ENCODE peak calls at places on chromosomes 6 and 20, in four cellular contexts. O, R, F and T are unnamed samples.

GRCh38 chr20:17281478-17281877 is 54.6 kb downstream of the PCSK2 start:
- DNase-seq in O (no peak), R (peak; percentile 15), F (peak; percentile 6), T (no peak)

GRCh38 chr20:58612021-58612700 is 38.9 kb upstream of the STX16 start:
- DNase-seq in O (no peak), R (no peak), F (peak; percentile 37), T (peak; percentile 46)

GRCh38 chr6:24996145-24996836 is 60.5 kb upstream of the RIPOR2 start:
- DNase-seq in O (no peak), R (no peak), F (no peak), T (no peak)

GRCh38 chr6:16804515-16805161 is 43.4 kb upstream of the ATXN1 start:
- DNase-seq in O (no peak), R (no peak), F (no peak), T (no peak)

GRCh38 chr6:16793828-16794412 is 32.7 kb upstream of the ATXN1 start:
- DNase-seq in O (no peak), R (no peak), F (no peak), T (peak; percentile 16)

GRCh38 chr20:44901972-44902371 is 7.9 kb upstream of the PABPC1L start:
- DNase-seq in O (no peak), R (no peak), F (peak; percentile 34), T (peak; percentile 39)

GRCh38 chr6:44120692-44121443 is 6.4 kb downstream of the MRPL14 start:
- DNase-seq in O (no peak), R (no peak), F (no peak), T (no peak)

GRCh38 chr6:11532097-11532496 is 5.5 kb upstream of the TMEM170B start:
- DNase-seq in O (no peak), R (no peak), F (no peak), T (no peak)

GRCh38 chr6:116096979-116097816 is 3.5 kb upstream of the NT5DC1 start:
- DNase-seq in O (no peak), R (no peak), F (peak; percentile 50), T (peak; percentile 57)

GRCh38 chr20:32597714-32598113 is 12.6 kb upstream of the NOL4L start:
- DNase-seq in O (no peak), R (no peak), F (no peak), T (no peak)

GRCh38 chr20:17966432-17967312 is 1.9 kb downstream of the SNX5 start:
- DNase-seq in O (no peak), R (no peak), F (peak; percentile 73), T (peak; percentile 61)

GRCh38 chr6:113495521-113495920 is 361.6 kb upstream of the MARCKS start:
- DNase-seq in O (peak; percentile 40), R (no peak), F (peak; percentile 79), T (peak; percentile 69)

GRCh38 chr6:126937426-126937825 is 181.0 kb upstream of the RSPO3 start:
- DNase-seq in O (no peak), R (no peak), F (peak; percentile 27), T (no peak)

GRCh38 chr6:12403201-12403826 is 113.2 kb downstream of the EDN1 start:
- DNase-seq in O (no peak), R (no peak), F (peak; percentile 54), T (peak; percentile 73)

GRCh38 chr20:58973179-58973578 is 7.9 kb upstream of the NELFCD start:
- DNase-seq in O (no peak), R (no peak), F (no peak), T (no peak)

GRCh38 chr6:69729870-69730449 is 66.8 kb downstream of the LMBRD1 start:
- DNase-seq in O (peak; percentile 7), R (no peak), F (peak; percentile 20), T (peak; percentile 23)

GRCh38 chr20:1321654-1321939 is 7.3 kb downstream of the SDCBP2 start:
- DNase-seq in O (no peak), R (no peak), F (no peak), T (no peak)

GRCh38 chr6:15495375-15495901 is 167.4 kb downstream of the DTNBP1 start:
- DNase-seq in O (no peak), R (peak; percentile 14), F (peak; percentile 43), T (peak; percentile 58)

GRCh38 chr6:168562576-168563151 is 121.7 kb downstream of the SMOC2 start:
- DNase-seq in O (no peak), R (no peak), F (no peak), T (no peak)

GRCh38 chr20:63328716-63329275 is 32.4 kb downstream of the CHRNA4 start:
- DNase-seq in O (no peak), R (no peak), F (no peak), T (no peak)

GRCh38 chr6:11381801-11382513 is 149.5 kb upstream of the NEDD9 start:
- DNase-seq in O (no peak), R (no peak), F (no peak), T (no peak)

GRCh38 chr20:63594043-63594561 is 20.1 kb upstream of the HELZ2 start:
- DNase-seq in O (peak; percentile 57), R (no peak), F (peak; percentile 53), T (peak; percentile 85)

GRCh38 chr20:37386505-37387201 is 40.7 kb downstream of the SRC start:
- DNase-seq in O (no peak), R (no peak), F (no peak), T (no peak)

GRCh38 chr20:62386383-62387218 is at the start of gene RPS21:
- DNase-seq in O (peak; percentile 37), R (peak; percentile 94), F (peak; percentile 91), T (peak; percentile 85)

GRCh38 chr6:156719720-156720563 is 57.2 kb upstream of the ARID1B start:
- DNase-seq in O (peak; percentile 81), R (peak; percentile 98), F (peak; percentile 98), T (peak; percentile 85)

GRCh38 chr6:100166991-100167390 is 173.0 kb upstream of the MCHR2 start:
- DNase-seq in O (no peak), R (no peak), F (no peak), T (no peak)

GRCh38 chr6:30450908-30451818 is 38.1 kb upstream of the HLA-E start:
- DNase-seq in O (peak; percentile 23), R (peak; percentile 58), F (peak; percentile 83), T (peak; percentile 54)

GRCh38 chr6:33508935-33509926 is 54.9 kb downstream of the ZBTB9 start:
- DNase-seq in O (no peak), R (no peak), F (no peak), T (no peak)

GRCh38 chr20:62523473-62524203 is 47.8 kb upstream of the GATA5 start:
- DNase-seq in O (no peak), R (no peak), F (no peak), T (no peak)

GRCh38 chr20:32528291-32528891 is 56.7 kb downstream of the NOL4L start:
- DNase-seq in O (no peak), R (peak; percentile 70), F (no peak), T (no peak)

GRCh38 chr20:62030834-62031434 is 34.7 kb downstream of the TAF4 start:
- DNase-seq in O (no peak), R (no peak), F (no peak), T (no peak)

GRCh38 chr6:67068781-67069180 is 1361.8 kb upstream of the EYS start:
- DNase-seq in O (no peak), R (no peak), F (no peak), T (no peak)

GRCh38 chr20:24783631-24784492 is 165.2 kb upstream of the CST7 start:
- DNase-seq in O (no peak), R (no peak), F (no peak), T (no peak)

GRCh38 chr6:35486005-35486925 is 10.6 kb downstream of the TEAD3 start:
- DNase-seq in O (no peak), R (peak; percentile 76), F (no peak), T (peak; percentile 29)

GRCh38 chr6:36195471-36196048 is 984 bp upstream of the BRPF3 start:
- DNase-seq in O (no peak), R (no peak), F (peak; percentile 18), T (no peak)

GRCh38 chr20:57393321-57394086 is 2.3 kb downstream of the RBM38 start:
- DNase-seq in O (no peak), R (no peak), F (no peak), T (no peak)
- H3K4me3 ChIP-seq in O (no peak overlapping the region), R (no peak overlapping the region), F (no peak overlapping the region), T (no peak overlapping the region)

GRCh38 chr20:38935285-38935684 is 9.1 kb downstream of the FAM83D start:
- DNase-seq in O (no peak), R (no peak), F (peak; percentile 26), T (peak; percentile 18)
- TF ChIP-seq CTCF in O (peak; percentile 19), R (no peak), F (peak; percentile 43), T (peak; percentile 30)

GRCh38 chr6:111602481-111603404 is 2.9 kb downstream of the TRAF3IP2 start:
- DNase-seq in O (no peak), R (no peak), F (peak; percentile 74), T (peak; percentile 76)
- H3K4me3 ChIP-seq in O (peak overlapping the region; percentile 29), R (peak overlapping the region; percentile 53), F (peak overlapping the region; percentile 15), T (peak overlapping the region; percentile 36)

DNA sequence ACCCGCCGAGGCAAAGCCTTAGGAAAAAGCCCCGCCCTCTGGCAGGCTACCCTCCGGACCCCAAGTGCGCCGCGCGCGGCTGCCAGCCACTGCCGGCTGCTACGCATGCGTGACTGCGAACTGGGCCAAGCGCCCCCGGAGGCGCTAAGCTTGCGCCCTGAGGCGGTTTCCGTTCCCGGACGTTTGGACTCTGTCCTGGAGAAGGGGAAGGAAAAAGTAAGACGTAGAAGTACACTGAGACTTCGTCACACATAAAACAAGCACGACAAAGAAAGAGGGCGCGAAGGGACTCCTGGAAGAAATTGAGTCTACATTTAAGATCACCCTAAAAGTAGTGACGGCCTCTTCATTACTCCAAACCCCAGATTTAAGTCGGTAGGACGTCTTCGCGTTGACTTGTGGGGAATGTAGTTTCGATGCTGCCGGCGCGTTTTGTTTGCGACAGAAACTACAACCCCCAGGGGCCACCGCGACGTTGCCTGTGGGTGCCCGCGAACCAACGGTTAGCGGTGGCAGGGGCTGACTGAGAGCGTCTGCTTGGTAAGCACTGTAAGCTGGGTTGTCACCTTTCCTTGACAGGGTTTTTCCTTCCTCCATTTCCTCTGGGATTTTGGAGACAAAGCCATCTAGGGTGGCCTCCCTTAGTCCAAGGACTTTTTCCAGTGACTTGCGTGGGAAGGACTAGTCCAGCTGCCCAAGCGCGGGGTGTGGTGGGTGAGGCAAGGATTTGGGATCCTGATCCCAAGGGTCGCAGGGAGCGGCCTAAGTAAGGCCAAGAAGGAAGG is at the start of gene CEP57L1:
- DNase-seq in O (peak; percentile 93), R (peak; percentile 97), F (peak; percentile 98), T (peak; percentile 98)
- TF ChIP-seq CTCF in O (peak; percentile 4), R (no peak), F (no peak), T (no peak)

GRCh38 chr6:37758234-37758633 is 60.6 kb upstream of the MDGA1 start:
- DNase-seq in O (no peak), R (no peak), F (no peak), T (no peak)
- H3K4me3 ChIP-seq in O (no peak overlapping the region), R (no peak overlapping the region), F (no peak overlapping the region), T (no peak overlapping the region)

DNA sequence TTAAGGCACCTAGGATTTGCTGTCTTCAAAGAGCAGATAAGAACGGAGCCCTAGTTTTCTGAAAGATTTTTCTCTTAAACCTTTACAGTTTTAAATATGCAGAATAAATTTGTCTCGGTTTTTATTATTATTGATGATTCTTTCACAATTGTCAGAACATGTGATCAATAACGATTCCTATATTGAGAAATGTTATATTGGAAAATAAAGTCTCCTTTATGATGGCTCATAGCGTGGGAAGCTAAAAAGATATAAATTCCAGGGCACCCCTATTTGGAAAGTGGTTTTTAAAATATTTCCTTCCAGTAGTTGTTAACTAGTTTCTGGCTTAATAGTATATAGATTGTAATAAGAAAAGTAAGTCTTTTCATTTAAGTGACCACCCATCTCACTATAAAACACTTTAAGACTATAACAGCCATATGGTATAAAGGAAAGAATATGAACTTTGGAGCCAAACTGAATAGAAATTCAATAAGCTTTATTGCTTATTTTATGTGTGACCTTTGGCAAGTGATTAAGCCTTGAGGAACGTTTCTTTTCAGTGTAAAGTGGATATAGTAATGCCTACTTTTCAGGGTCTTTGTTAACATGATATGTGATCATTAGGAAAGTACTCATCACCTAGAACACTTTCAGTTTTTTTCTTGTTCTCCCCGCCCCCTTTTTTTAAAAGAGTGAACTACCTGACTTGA is 369.6 kb downstream of the LAMA2 start:
- DNase-seq in O (no peak), R (no peak), F (peak; percentile 53), T (no peak)
- TF ChIP-seq CTCF in O (no peak), R (no peak), F (no peak), T (no peak)